ENCODE peak calls at places on chromosome 9, in ten cellular contexts. P is activated CD8-positive, alpha-beta T cell treated with anti-CD3 and anti-CD28 coated beads for 36 hours; D is neural progenitor cell; J is adrenal gland; K is fibroblast of lung; T is A549; L is brain microvascular endothelial cell; Y is nephron progenitor cell; Q is upper lobe of right lung; M is heart left ventricle. N is an unnamed sample.
A peak's percentile ranks its signal among the peaks of the same experiment; 100 is the strongest.

GRCh38 chr9:110919609-110920008 is 118.7 kb downstream of the LPAR1 start:
- DNase-seq in T (peak; percentile 91), L (peak; percentile 80), P (no peak), Q (no peak), D (no peak), K (peak; percentile 84), Y (no peak), J (no peak), M (no peak), N (no peak)

GRCh38 chr9:98045234-98046160 is 11.0 kb upstream of the NANS start:
- DNase-seq in Q (no peak), P (peak; percentile 52), D (no peak), J (no peak), T (peak; percentile 47), M (no peak), K (no peak), Y (no peak), L (no peak), N (peak; percentile 43)

GRCh38 chr9:133188006-133188842 is 20.8 kb downstream of the OBP2B start:
- DNase-seq in Y (peak; percentile 55), J (peak; percentile 45), M (no peak), K (no peak), P (peak; percentile 19), Q (peak; percentile 64), T (peak; percentile 42), L (no peak), D (peak; percentile 61), N (no peak)

GRCh38 chr9:91395106-91395552 is 28.5 kb downstream of the NFIL3 start:
- DNase-seq in T (peak; percentile 64), K (peak; percentile 13), D (no peak), M (no peak), P (no peak), Q (no peak), L (peak; percentile 33), Y (no peak), J (no peak), N (no peak)

GRCh38 chr9:33234511-33235467 is 5.2 kb upstream of the SPINK4 start:
- DNase-seq in P (no peak), Y (no peak), M (no peak), K (peak; percentile 32), L (peak; percentile 37), D (no peak), J (no peak), Q (no peak), T (peak; percentile 79), N (no peak)

GRCh38 chr9:134546746-134547145 is 94.9 kb upstream of the COL5A1 start:
- DNase-seq in K (no peak), M (no peak), D (no peak), J (no peak), T (no peak), Y (no peak), Q (peak; percentile 53), P (no peak), L (no peak), N (no peak)

GRCh38 chr9:114733814-114734213 is 51.8 kb upstream of the TEX48 start:
- DNase-seq in P (no peak), D (no peak), K (peak; percentile 91), Y (no peak), M (no peak), L (peak; percentile 62), Q (no peak), T (peak; percentile 61), J (no peak), N (no peak)

GRCh38 chr9:124352616-124353015 is 62.6 kb downstream of the PSMB7 start:
- DNase-seq in P (no peak), L (no peak), K (no peak), M (no peak), T (no peak), J (no peak), Q (no peak), Y (no peak), D (no peak), N (no peak)

GRCh38 chr9:121326130-121326838 is 43.8 kb downstream of the STOM start:
- DNase-seq in D (peak; percentile 33), P (no peak), J (peak; percentile 75), L (peak; percentile 31), T (peak; percentile 88), Y (no peak), K (peak; percentile 63), Q (no peak), M (peak; percentile 95), N (no peak)

GRCh38 chr9:114947058-114947457 is 16.7 kb upstream of the TNFSF8 start:
- DNase-seq in K (no peak), L (no peak), Q (no peak), Y (no peak), J (no peak), T (no peak), D (no peak), P (no peak), M (no peak), N (no peak)

GRCh38 chr9:134190232-134191121 is 26.1 kb upstream of the RNU6ATAC start:
- DNase-seq in M (peak; percentile 16), T (no peak), P (no peak), D (no peak), Q (peak; percentile 56), J (peak; percentile 13), K (no peak), Y (no peak), L (no peak), N (no peak)

GRCh38 chr9:36873247-36873875 is 160.7 kb downstream of the PAX5 start:
- DNase-seq in Y (peak; percentile 82), T (peak; percentile 73), Q (peak; percentile 82), M (peak; percentile 63), D (peak; percentile 80), J (peak; percentile 64), P (peak; percentile 83), K (peak; percentile 34), L (peak; percentile 29), N (peak; percentile 45)

GRCh38 chr9:7129391-7129790 is 371.6 kb downstream of the KDM4C start:
- DNase-seq in M (no peak), D (no peak), T (no peak), P (no peak), Q (no peak), Y (no peak), K (peak; percentile 21), L (no peak), J (no peak), N (no peak)

GRCh38 chr9:76528056-76528455 is 69.1 kb downstream of the GCNT1 start:
- DNase-seq in Q (no peak), K (peak; percentile 35), D (no peak), P (no peak), T (no peak), M (no peak), Y (no peak), L (no peak), J (no peak), N (no peak)

GRCh38 chr9:18743976-18744375 is 270.0 kb downstream of the ADAMTSL1 start:
- DNase-seq in T (no peak), J (no peak), Q (no peak), M (no peak), L (no peak), Y (no peak), D (no peak), P (no peak), K (peak; percentile 78), N (no peak)

GRCh38 chr9:74443036-74443750 is 53.9 kb upstream of the RORB start:
- DNase-seq in Q (no peak), K (peak; percentile 38), P (no peak), L (no peak), Y (no peak), J (no peak), T (no peak), D (no peak), M (no peak), N (no peak)

GRCh38 chr9:1294641-1295040 is 244.5 kb downstream of the DMRT2 start:
- DNase-seq in D (no peak), M (no peak), K (no peak), Y (no peak), P (no peak), J (no peak), T (no peak), L (no peak), Q (no peak), N (no peak)

GRCh38 chr9:25716220-25716872 is 38.1 kb upstream of the TUSC1 start:
- DNase-seq in J (peak; percentile 32), L (peak; percentile 70), D (peak; percentile 67), P (no peak), Q (no peak), T (peak; percentile 35), Y (peak; percentile 3), M (peak; percentile 20), K (peak; percentile 31), N (no peak)
- TF ChIP-seq CTCF in J (peak; percentile 41), L (peak; percentile 83), D (peak; percentile 62), P (no peak), Q (peak; percentile 41), T (peak; percentile 22), Y (peak; percentile 39), M (peak; percentile 34), K (peak; percentile 71), N (no peak)

DNA sequence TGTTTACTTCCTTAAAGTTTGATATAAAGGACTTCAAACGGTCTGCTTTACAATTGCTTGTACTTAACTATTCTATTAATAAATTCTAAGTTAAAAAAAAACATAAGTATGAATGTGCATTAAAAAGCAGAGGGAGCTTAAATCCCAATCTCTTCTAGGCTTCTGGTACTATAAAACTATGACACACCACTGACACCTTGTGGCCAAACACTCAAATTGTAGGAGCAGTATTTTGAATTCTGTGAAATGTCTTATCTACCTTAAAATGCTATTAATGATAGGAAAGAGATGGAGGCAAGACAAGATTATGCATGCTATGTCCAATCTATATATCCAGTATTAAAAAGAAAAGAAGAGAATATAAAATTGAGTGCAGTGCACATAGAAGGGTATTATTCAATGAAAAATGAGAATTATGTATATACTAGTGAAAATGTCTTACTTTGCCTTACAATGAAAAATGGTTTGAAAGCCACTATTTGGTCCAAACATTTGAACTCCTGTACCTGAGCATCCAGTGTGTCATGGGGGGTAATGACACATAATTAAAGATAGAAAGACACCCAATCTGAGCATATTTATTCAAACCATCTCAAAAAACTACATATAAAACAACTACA is 87.6 kb downstream of the ERP44 start:
- DNase-seq in Y (peak; percentile 39), P (peak; percentile 46), K (peak; percentile 42), Q (no peak), M (no peak), L (peak; percentile 24), J (no peak), T (peak; percentile 72), D (peak; percentile 62), N (peak; percentile 36)
- TF ChIP-seq CTCF in Y (peak; percentile 78), P (peak; percentile 92), K (peak; percentile 63), Q (peak; percentile 67), M (peak; percentile 57), L (peak; percentile 55), J (peak; percentile 71), T (peak; percentile 63), D (peak; percentile 88), N (peak; percentile 53)

GRCh38 chr9:35116898-35117551 is 1.4 kb upstream of the ATOSB start:
- DNase-seq in P (peak; percentile 91), Q (peak; percentile 92), T (peak; percentile 93), M (peak; percentile 93), Y (peak; percentile 89), L (peak; percentile 90), D (peak; percentile 97), K (peak; percentile 84), J (peak; percentile 96), N (peak; percentile 67)
- TF ChIP-seq CTCF in P (peak; percentile 83), Q (peak; percentile 91), T (peak; percentile 98), M (peak; percentile 97), Y (peak; percentile 91), L (peak; percentile 97), D (peak; percentile 95), K (peak; percentile 89), J (peak; percentile 97), N (peak; percentile 96)

DNA sequence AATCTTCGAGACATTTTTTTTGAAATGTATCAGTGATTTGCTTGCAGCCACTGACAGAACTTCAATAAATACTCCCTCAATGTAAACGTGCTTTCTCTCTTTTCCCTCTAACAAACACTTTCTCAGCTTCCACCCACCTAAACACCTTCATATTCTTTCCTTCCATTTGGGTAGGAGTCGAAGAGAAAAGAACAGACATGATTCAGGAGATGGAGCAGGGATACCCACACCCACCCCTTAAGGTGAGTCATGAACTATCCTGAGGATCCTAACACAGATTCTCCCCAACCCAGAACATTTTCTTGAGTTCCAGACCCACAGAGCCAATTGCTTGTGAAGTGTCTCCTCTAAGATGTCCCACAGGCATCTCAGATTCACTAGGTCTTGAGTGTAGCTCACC is 488.8 kb downstream of the CDK5RAP2 start:
- DNase-seq in T (no peak), M (no peak), Y (no peak), P (no peak), K (no peak), Q (no peak), L (no peak), D (no peak), J (no peak), N (no peak)
- TF ChIP-seq CTCF in T (no peak), M (no peak), Y (no peak), P (no peak), K (no peak), Q (no peak), L (no peak), D (no peak), J (no peak), N (no peak)

N was measured in GM06990.